ENCODE peak calls at places on chromosomes 4 and X, in five cellular contexts. N, U, Q, D and S are unnamed samples.

GRCh38 chr4:52925531-52925968 is 63.4 kb downstream of the RASL11B start:
- DNase-seq in N (no peak), U (no peak), Q (no peak), D (peak), S (no peak)

GRCh38 chrX:153775631-153776595 is 4.9 kb upstream of the SRPK3 start:
- DNase-seq in N (no peak), U (no peak), Q (no peak), D (no peak), S (no peak)

GRCh38 chrX:85029043-85029442 is 25.4 kb downstream of the APOOL start:
- DNase-seq in N (no peak), U (no peak), Q (no peak), D (no peak), S (no peak)

GRCh38 chr4:89379541-89380035 is 72.0 kb upstream of the GPRIN3 start:
- DNase-seq in N (no peak), U (no peak), Q (peak), D (peak), S (no peak)

GRCh38 chr4:27176400-27176799 is 315.8 kb downstream of the STIM2 start:
- DNase-seq in N (no peak), U (no peak), Q (peak), D (peak), S (no peak)

GRCh38 chr4:38131371-38132139 is 171.4 kb downstream of the PTTG2 start:
- DNase-seq in N (no peak), U (peak), Q (no peak), D (peak), S (no peak)

GRCh38 chr4:107800058-107800457 is 24.7 kb upstream of the SGMS2 start:
- DNase-seq in N (no peak), U (no peak), Q (peak), D (no peak), S (no peak)

GRCh38 chr4:159151701-159152100 is 48.8 kb downstream of the RAPGEF2 start:
- DNase-seq in N (no peak), U (no peak), Q (no peak), D (no peak), S (no peak)

GRCh38 chr4:10565166-10565780 is 108.0 kb upstream of the ZNF518B start:
- DNase-seq in N (no peak), U (no peak), Q (no peak), D (no peak), S (no peak)

GRCh38 chrX:15475486-15475885 is 17.6 kb downstream of the PIR start:
- DNase-seq in N (no peak), U (no peak), Q (no peak), D (no peak), S (no peak)

GRCh38 chr4:137905930-137906329 is 336.2 kb downstream of the SLC7A11 start:
- DNase-seq in N (no peak), U (no peak), Q (no peak), D (peak), S (no peak)

GRCh38 chr4:78862314-78862737 is 76.9 kb downstream of the PAQR3 start:
- DNase-seq in N (no peak), U (no peak), Q (peak), D (no peak), S (no peak)

GRCh38 chrX:145393702-145394235 is 146.5 kb downstream of the SPANXN1 start:
- DNase-seq in N (no peak), U (no peak), Q (no peak), D (no peak), S (no peak)

GRCh38 chr4:185682236-185682635 is 129.8 kb downstream of the SORBS2 start:
- DNase-seq in N (no peak), U (no peak), Q (no peak), D (peak), S (no peak)

GRCh38 chrX:27008486-27008885 is 454.7 kb downstream of the PPP4R3C start:
- DNase-seq in N (no peak), U (no peak), Q (no peak), D (no peak), S (no peak)

GRCh38 chrX:123361371-123361770 is 177.3 kb downstream of the GRIA3 start:
- DNase-seq in N (no peak), U (no peak), Q (no peak), D (no peak), S (no peak)

GRCh38 chr4:35771571-35771970 is 472.7 kb downstream of the ARAP2 start:
- DNase-seq in N (no peak), U (no peak), Q (no peak), D (no peak), S (no peak)

DNA sequence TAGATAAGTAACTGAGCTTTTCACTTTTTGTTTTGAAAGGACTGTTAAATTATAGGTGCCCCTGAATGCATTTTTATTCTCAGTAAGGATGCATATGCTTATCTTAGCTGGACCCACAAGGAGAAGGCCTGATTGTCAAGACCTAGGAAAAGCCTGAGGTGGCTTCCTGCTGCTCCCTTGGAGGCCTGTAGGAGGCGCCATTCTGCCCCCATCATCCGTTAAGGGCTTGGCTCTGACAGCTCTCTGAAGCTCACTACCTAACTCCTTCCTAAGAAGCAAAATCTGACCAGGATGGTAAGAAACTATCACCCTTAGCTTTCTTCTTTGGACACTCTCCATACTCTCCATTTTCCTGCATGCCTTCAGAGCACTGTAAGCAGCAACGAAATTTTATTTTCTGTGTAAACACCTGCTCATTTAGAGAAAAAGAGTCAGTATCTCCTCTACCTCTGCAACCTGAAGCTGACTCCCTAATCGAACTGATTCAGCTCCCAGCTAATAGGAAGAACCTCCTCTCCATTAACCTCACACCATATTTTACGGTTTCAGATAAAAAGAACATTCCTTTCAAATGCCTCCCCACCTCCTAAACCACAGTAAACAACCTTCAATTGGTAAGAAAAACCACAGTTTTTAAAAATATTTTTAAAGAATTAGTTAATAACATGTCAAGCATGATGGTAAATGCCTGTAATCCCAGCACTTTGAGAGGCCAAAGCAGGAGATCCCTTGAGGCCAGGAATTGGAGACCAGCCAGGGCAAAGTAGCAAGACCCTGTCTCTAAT is 73.4 kb upstream of the EDNRA start:
- DNase-seq in N (no peak), U (no peak), Q (no peak), D (peak), S (no peak)
- TF ChIP-seq CTCF in N (no peak), U (no peak), Q (peak), D (peak), S (peak)

DNA sequence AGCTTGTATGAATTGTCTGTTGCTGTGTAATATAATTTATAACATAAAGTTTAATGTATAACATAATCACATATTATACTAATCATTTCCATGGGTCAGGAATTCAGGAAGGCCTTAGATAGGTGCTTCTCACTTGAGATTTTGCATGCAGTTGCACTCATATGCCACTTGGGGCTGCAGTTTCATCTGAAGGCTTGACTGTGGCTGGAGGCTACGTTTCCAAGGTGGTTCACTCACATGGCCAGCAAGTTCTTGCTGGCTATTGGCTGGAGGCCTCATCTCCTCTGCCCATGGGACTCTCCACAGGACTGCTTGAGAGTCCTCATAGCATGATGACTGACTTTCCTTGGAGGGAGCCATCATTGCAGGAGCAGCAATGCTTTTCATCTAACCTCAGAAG is 53.4 kb upstream of the STX18 start:
- DNase-seq in N (no peak), U (no peak), Q (no peak), D (no peak), S (no peak)
- TF ChIP-seq CTCF in N (no peak), U (no peak), Q (no peak), D (peak), S (peak)

GRCh38 chr4:139556735-139557505 is 901 bp upstream of the SETD7 start:
- DNase-seq in N (peak), U (peak), Q (peak), D (no peak), S (peak)
- TF ChIP-seq CTCF in N (no peak), U (no peak), Q (no peak), D (no peak), S (no peak)

DNA sequence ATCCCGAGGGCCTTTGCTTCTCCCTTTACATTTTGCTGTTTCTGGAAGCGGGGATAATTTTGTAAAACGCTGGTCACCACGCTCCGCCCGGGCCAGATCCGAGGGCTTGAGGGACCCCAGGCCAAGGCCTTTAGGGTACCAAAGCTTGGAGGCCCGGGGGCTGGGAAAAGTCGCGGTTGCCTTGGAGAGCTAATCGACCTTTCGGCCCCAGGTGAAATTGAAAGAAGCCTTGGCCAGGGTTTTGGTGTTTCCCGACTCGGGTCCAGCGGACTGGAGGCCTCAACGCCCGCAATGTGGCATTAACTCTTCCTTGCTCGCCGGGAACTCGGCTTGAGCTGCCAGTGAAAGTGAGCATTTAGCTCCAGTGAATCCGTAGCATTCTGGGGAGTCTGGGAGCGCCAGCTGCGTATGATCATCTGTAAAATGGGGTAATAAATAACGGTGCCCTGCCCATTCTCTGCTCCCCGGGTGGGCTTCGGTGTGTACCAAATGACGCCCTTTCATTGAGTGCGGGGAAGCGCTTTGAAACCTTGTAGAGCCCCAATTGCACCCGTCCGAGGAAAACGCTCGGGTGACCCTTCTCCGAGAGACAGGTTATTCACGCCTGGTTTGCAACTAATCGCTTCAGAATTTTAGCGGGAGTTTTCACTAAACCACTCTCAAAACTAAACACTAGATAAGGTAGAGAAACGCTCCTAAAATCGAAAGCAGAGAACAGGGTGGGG is 4.4 kb downstream of the NKX3-2 start:
- DNase-seq in N (no peak), U (no peak), Q (no peak), D (no peak), S (no peak)
- TF ChIP-seq CTCF in N (no peak), U (no peak), Q (no peak), D (no peak), S (no peak)

GRCh38 chr4:6150046-6150735 is 50.2 kb downstream of the JAKMIP1 start:
- DNase-seq in N (no peak), U (no peak), Q (no peak), D (no peak), S (no peak)
- TF ChIP-seq CTCF in N (no peak), U (no peak), Q (no peak), D (no peak), S (no peak)

GRCh38 chr4:162232349-162232748 is 68.5 kb upstream of the FSTL5 start:
- DNase-seq in N (no peak), U (no peak), Q (no peak), D (no peak), S (no peak)

GRCh38 chr4:162229670-162230069 is 65.9 kb upstream of the FSTL5 start:
- DNase-seq in N (no peak), U (no peak), Q (no peak), D (no peak), S (no peak)

GRCh38 chr4:162237676-162238075 is 73.9 kb upstream of the FSTL5 start:
- DNase-seq in N (no peak), U (no peak), Q (no peak), D (no peak), S (no peak)

GRCh38 chr4:162239992-162240769 is 76.4 kb upstream of the FSTL5 start:
- DNase-seq in N (no peak), U (no peak), Q (no peak), D (no peak), S (no peak)

GRCh38 chr4:162234595-162234994 is 70.8 kb upstream of the FSTL5 start:
- DNase-seq in N (no peak), U (no peak), Q (no peak), D (no peak), S (no peak)
- TF ChIP-seq CTCF in N (no peak), U (no peak), Q (no peak), D (no peak), S (no peak)